ENCODE peak calls at places on chromosomes 11 and 22, in eight cellular contexts. One of them, this sample, is unnamed.

GRCh38 chr11:133719532-133720235 is 125.6 kb downstream of the SPATA19 start:
- DNase-seq in HFF-Myc: no peak
- DNase-seq in NAMALWA: no peak
- DNase-seq in COR-L47: no peak
- DNase-seq in left lung: no peak
- DNase-seq in ELR: no peak
- DNase-seq in Right ventricle myocardium superior: no peak
- DNase-seq in right cardiac atrium: no peak
- DNase-seq in this sample: no peak

GRCh38 chr11:19869946-19870589 is 157.4 kb downstream of the NAV2 start:
- DNase-seq in HFF-Myc: no peak
- DNase-seq in NAMALWA: no peak
- DNase-seq in COR-L47: no peak
- DNase-seq in left lung: no peak
- DNase-seq in ELR: no peak
- DNase-seq in Right ventricle myocardium superior: no peak
- DNase-seq in right cardiac atrium: no peak
- DNase-seq in this sample: no peak

GRCh38 chr11:129313588-129314288 is 61.9 kb upstream of the BARX2 start:
- DNase-seq in HFF-Myc: no peak
- DNase-seq in NAMALWA: no peak
- DNase-seq in COR-L47: no peak
- DNase-seq in left lung: no peak
- DNase-seq in ELR: no peak
- DNase-seq in Right ventricle myocardium superior: no peak
- DNase-seq in right cardiac atrium: no peak
- DNase-seq in this sample: no peak

GRCh38 chr22:39384750-39385480 is 14.7 kb upstream of the TAB1 start:
- DNase-seq in HFF-Myc: no peak
- DNase-seq in NAMALWA: peak; percentile 20
- DNase-seq in COR-L47: peak; percentile 10
- DNase-seq in left lung: no peak
- DNase-seq in ELR: peak; percentile 51
- DNase-seq in Right ventricle myocardium superior: no peak
- DNase-seq in right cardiac atrium: no peak
- DNase-seq in this sample: peak; percentile 53

GRCh38 chr11:13884159-13884799 is 78.2 kb upstream of the SPON1 start:
- DNase-seq in HFF-Myc: no peak
- DNase-seq in NAMALWA: no peak
- DNase-seq in COR-L47: no peak
- DNase-seq in left lung: no peak
- DNase-seq in ELR: no peak
- DNase-seq in Right ventricle myocardium superior: no peak
- DNase-seq in right cardiac atrium: no peak
- DNase-seq in this sample: no peak

GRCh38 chr11:10314199-10315072 is 9.6 kb downstream of the ADM start:
- DNase-seq in HFF-Myc: no peak
- DNase-seq in NAMALWA: peak; percentile 95
- DNase-seq in COR-L47: no peak
- DNase-seq in left lung: no peak
- DNase-seq in ELR: peak; percentile 50
- DNase-seq in Right ventricle myocardium superior: no peak
- DNase-seq in right cardiac atrium: no peak
- DNase-seq in this sample: peak; percentile 94

GRCh38 chr11:66044757-66045156 is 4.2 kb downstream of the GAL3ST3 start:
- DNase-seq in HFF-Myc: no peak
- DNase-seq in NAMALWA: no peak
- DNase-seq in COR-L47: no peak
- DNase-seq in left lung: no peak
- DNase-seq in ELR: peak; percentile 48
- DNase-seq in Right ventricle myocardium superior: no peak
- DNase-seq in right cardiac atrium: no peak
- DNase-seq in this sample: no peak

GRCh38 chr11:76807206-76807875 is 24.2 kb downstream of the TSKU start:
- DNase-seq in HFF-Myc: peak; percentile 95
- DNase-seq in NAMALWA: peak; percentile 81
- DNase-seq in COR-L47: peak; percentile 63
- DNase-seq in left lung: peak; percentile 84
- DNase-seq in ELR: peak; percentile 88
- DNase-seq in Right ventricle myocardium superior: peak; percentile 92
- DNase-seq in right cardiac atrium: peak; percentile 90
- DNase-seq in this sample: peak; percentile 81

GRCh38 chr11:113331988-113332387 is 17.6 kb downstream of the TTC12 start:
- DNase-seq in HFF-Myc: no peak
- DNase-seq in NAMALWA: no peak
- DNase-seq in COR-L47: no peak
- DNase-seq in left lung: no peak
- DNase-seq in ELR: no peak
- DNase-seq in Right ventricle myocardium superior: no peak
- DNase-seq in right cardiac atrium: no peak
- DNase-seq in this sample: no peak

GRCh38 chr22:44515779-44516178 is 17.7 kb upstream of the RTL6 start:
- DNase-seq in HFF-Myc: no peak
- DNase-seq in NAMALWA: no peak
- DNase-seq in COR-L47: no peak
- DNase-seq in left lung: no peak
- DNase-seq in ELR: no peak
- DNase-seq in Right ventricle myocardium superior: no peak
- DNase-seq in right cardiac atrium: no peak
- DNase-seq in this sample: no peak

GRCh38 chr11:75499423-75500305 is 26.1 kb downstream of the GDPD5 start:
- DNase-seq in HFF-Myc: peak; percentile 90
- DNase-seq in NAMALWA: no peak
- DNase-seq in COR-L47: no peak
- DNase-seq in left lung: no peak
- DNase-seq in ELR: peak; percentile 91
- DNase-seq in Right ventricle myocardium superior: peak; percentile 57
- DNase-seq in right cardiac atrium: peak; percentile 43
- DNase-seq in this sample: no peak

GRCh38 chr11:46489668-46490560 is 98.3 kb upstream of the CHRM4 start:
- DNase-seq in HFF-Myc: no peak
- DNase-seq in NAMALWA: peak; percentile 78
- DNase-seq in COR-L47: peak; percentile 49
- DNase-seq in left lung: no peak
- DNase-seq in ELR: peak; percentile 71
- DNase-seq in Right ventricle myocardium superior: no peak
- DNase-seq in right cardiac atrium: no peak
- DNase-seq in this sample: peak; percentile 74

GRCh38 chr11:64098318-64098831 is 62.6 kb downstream of the FLRT1 start:
- DNase-seq in HFF-Myc: no peak
- DNase-seq in NAMALWA: no peak
- DNase-seq in COR-L47: no peak
- DNase-seq in left lung: no peak
- DNase-seq in ELR: no peak
- DNase-seq in Right ventricle myocardium superior: no peak
- DNase-seq in right cardiac atrium: no peak
- DNase-seq in this sample: no peak

GRCh38 chr11:86492370-86493030 is 117.8 kb downstream of the CCDC81 start:
- DNase-seq in HFF-Myc: no peak
- DNase-seq in NAMALWA: no peak
- DNase-seq in COR-L47: no peak
- DNase-seq in left lung: no peak
- DNase-seq in ELR: no peak
- DNase-seq in Right ventricle myocardium superior: no peak
- DNase-seq in right cardiac atrium: peak; percentile 52
- DNase-seq in this sample: no peak

GRCh38 chr11:61075891-61076290 is 26.4 kb upstream of the CD5 start:
- DNase-seq in HFF-Myc: no peak
- DNase-seq in NAMALWA: no peak
- DNase-seq in COR-L47: no peak
- DNase-seq in left lung: peak; percentile 57
- DNase-seq in ELR: peak; percentile 34
- DNase-seq in Right ventricle myocardium superior: no peak
- DNase-seq in right cardiac atrium: no peak
- DNase-seq in this sample: no peak

GRCh38 chr11:76209671-76209955 is 3.3 kb upstream of the WNT11 start:
- DNase-seq in HFF-Myc: no peak
- DNase-seq in NAMALWA: peak; percentile 24
- DNase-seq in COR-L47: no peak
- DNase-seq in left lung: no peak
- DNase-seq in ELR: no peak
- DNase-seq in Right ventricle myocardium superior: peak; percentile 57
- DNase-seq in right cardiac atrium: peak; percentile 26
- DNase-seq in this sample: no peak

GRCh38 chr11:70203749-70204465 is 811 bp downstream of the FADD start:
- DNase-seq in HFF-Myc: peak; percentile 73
- DNase-seq in NAMALWA: peak; percentile 66
- DNase-seq in COR-L47: peak; percentile 20
- DNase-seq in left lung: peak; percentile 67
- DNase-seq in ELR: peak; percentile 95
- DNase-seq in Right ventricle myocardium superior: no peak
- DNase-seq in right cardiac atrium: peak; percentile 74
- DNase-seq in this sample: peak; percentile 86

GRCh38 chr22:35155403-35156025 is 89.6 kb downstream of the ISX start:
- DNase-seq in HFF-Myc: no peak
- DNase-seq in NAMALWA: peak; percentile 27
- DNase-seq in COR-L47: no peak
- DNase-seq in left lung: no peak
- DNase-seq in ELR: no peak
- DNase-seq in Right ventricle myocardium superior: no peak
- DNase-seq in right cardiac atrium: no peak
- DNase-seq in this sample: no peak

GRCh38 chr11:121592708-121593107 is 139.9 kb upstream of the SORL1-AS1 start:
- DNase-seq in HFF-Myc: no peak
- DNase-seq in NAMALWA: no peak
- DNase-seq in COR-L47: no peak
- DNase-seq in left lung: no peak
- DNase-seq in ELR: no peak
- DNase-seq in Right ventricle myocardium superior: no peak
- DNase-seq in right cardiac atrium: no peak
- DNase-seq in this sample: peak; percentile 66

GRCh38 chr11:36372101-36372767 is 76.1 kb downstream of the PRR5L start:
- DNase-seq in HFF-Myc: no peak
- DNase-seq in NAMALWA: no peak
- DNase-seq in COR-L47: no peak
- DNase-seq in left lung: no peak
- DNase-seq in ELR: peak; percentile 61
- DNase-seq in Right ventricle myocardium superior: no peak
- DNase-seq in right cardiac atrium: no peak
- DNase-seq in this sample: no peak

GRCh38 chr22:47804281-47804680 is 1041.8 kb downstream of the TBC1D22A start:
- DNase-seq in HFF-Myc: no peak
- DNase-seq in NAMALWA: no peak
- DNase-seq in COR-L47: no peak
- DNase-seq in left lung: no peak
- DNase-seq in ELR: no peak
- DNase-seq in Right ventricle myocardium superior: no peak
- DNase-seq in right cardiac atrium: no peak
- DNase-seq in this sample: no peak

GRCh38 chr11:69647761-69648497 is 7.0 kb downstream of the CCND1 start:
- DNase-seq in HFF-Myc: no peak
- DNase-seq in NAMALWA: no peak
- DNase-seq in COR-L47: no peak
- DNase-seq in left lung: no peak
- DNase-seq in ELR: no peak
- DNase-seq in Right ventricle myocardium superior: no peak
- DNase-seq in right cardiac atrium: no peak
- DNase-seq in this sample: peak; percentile 49

GRCh38 chr11:36002196-36002595 is 58.3 kb downstream of the LDLRAD3 start:
- DNase-seq in HFF-Myc: no peak
- DNase-seq in NAMALWA: no peak
- DNase-seq in COR-L47: peak; percentile 26
- DNase-seq in left lung: no peak
- DNase-seq in ELR: no peak
- DNase-seq in Right ventricle myocardium superior: no peak
- DNase-seq in right cardiac atrium: no peak
- DNase-seq in this sample: no peak

GRCh38 chr11:134464981-134465730 is 53.1 kb upstream of the B3GAT1 start:
- DNase-seq in HFF-Myc: no peak
- DNase-seq in NAMALWA: no peak
- DNase-seq in COR-L47: no peak
- DNase-seq in left lung: no peak
- DNase-seq in ELR: no peak
- DNase-seq in Right ventricle myocardium superior: no peak
- DNase-seq in right cardiac atrium: no peak
- DNase-seq in this sample: no peak

This sample was measured in GM12865.